ENCODE peak calls at places on chromosomes 13 and 19, in nine cellular contexts. R is GM23248, C is fibroblast of lung, M is astrocyte, A is mesendoderm, K is NT2/D1, O is adipocyte, W is neural progenitor cell, F is H9. B is an unnamed sample. For H3K4me1, the result is how much of the 10 kb centered on the place peaks cover.

GRCh38 chr13:42275506-42275905 is 3.6 kb downstream of the AKAP11 start:
- DNase-seq in R (no peak), C (no peak), M (no peak), A (no peak), K (no peak), O (no peak), W (no peak), F (no peak), B (peak)

GRCh38 chr13:99303863-99304521 is 3.2 kb downstream of the GPR183 start:
- DNase-seq in R (no peak), C (peak), M (no peak), A (no peak), K (no peak), O (no peak), W (no peak), F (no peak), B (no peak)

GRCh38 chr13:107545946-107546502 is 669.3 kb downstream of the LIG4 start:
- DNase-seq in R (no peak), C (no peak), M (no peak), A (no peak), K (no peak), O (no peak), W (no peak), F (no peak), B (no peak)

GRCh38 chr19:13965377-13965896 is 13.1 kb downstream of the DCAF15 start:
- DNase-seq in R (no peak), C (no peak), M (no peak), A (no peak), K (no peak), O (no peak), W (no peak), F (peak), B (no peak)

GRCh38 chr19:4939466-4939865 is 29.4 kb upstream of the KDM4B start:
- DNase-seq in R (no peak), C (no peak), M (no peak), A (no peak), K (no peak), O (no peak), W (no peak), F (no peak), B (no peak)

GRCh38 chr13:81442904-81443303 is 1102.0 kb upstream of the SPRY2 start:
- DNase-seq in R (no peak), C (no peak), M (no peak), A (no peak), K (no peak), O (no peak), W (no peak), F (no peak), B (no peak)

GRCh38 chr13:100128373-100128772 is 39.5 kb downstream of the PCCA start:
- DNase-seq in R (peak), C (peak), M (peak), A (no peak), K (no peak), O (no peak), W (no peak), F (no peak), B (no peak)

GRCh38 chr13:53045110-53045509 is 16.5 kb downstream of the OLFM4 start:
- DNase-seq in R (no peak), C (no peak), M (no peak), A (no peak), K (no peak), O (no peak), W (no peak), F (no peak), B (no peak)

GRCh38 chr19:7535993-7536685 is 622 bp downstream of the PNPLA6 start:
- DNase-seq in R (no peak), C (no peak), M (no peak), A (no peak), K (no peak), O (no peak), W (no peak), F (peak), B (peak)

GRCh38 chr19:3868770-3869456 is at the start of gene ZFR2:
- DNase-seq in R (no peak), C (no peak), M (no peak), A (peak), K (peak), O (no peak), W (peak), F (peak), B (peak)

GRCh38 chr19:13428352-13428751 is 77.9 kb downstream of the CACNA1A start:
- DNase-seq in R (peak), C (peak), M (no peak), A (peak), K (no peak), O (peak), W (no peak), F (peak), B (peak)

GRCh38 chr19:31135841-31136240 is 213.4 kb downstream of the TSHZ3 start:
- DNase-seq in R (peak), C (peak), M (peak), A (no peak), K (no peak), O (peak), W (no peak), F (no peak), B (no peak)

GRCh38 chr19:30076751-30077670 is 135.0 kb downstream of the URI1 start:
- DNase-seq in R (no peak), C (no peak), M (no peak), A (no peak), K (no peak), O (no peak), W (no peak), F (no peak), B (peak)

GRCh38 chr13:23427342-23428182 is 5.9 kb downstream of the SACS start:
- DNase-seq in R (peak), C (peak), M (peak), A (no peak), K (no peak), O (peak), W (no peak), F (no peak), B (no peak)

GRCh38 chr19:34926685-34927375 is at the start of gene ZNF30:
- DNase-seq in R (peak), C (peak), M (peak), A (peak), K (peak), O (peak), W (peak), F (peak), B (peak)

GRCh38 chr13:113647351-113648217 is 10.4 kb downstream of the ATP4B start:
- DNase-seq in R (peak), C (peak), M (peak), A (no peak), K (no peak), O (peak), W (no peak), F (no peak), B (no peak)

GRCh38 chr13:45205124-45205523 is 4.3 kb upstream of the KCTD4 start:
- DNase-seq in R (no peak), C (no peak), M (no peak), A (no peak), K (no peak), O (no peak), W (no peak), F (no peak), B (no peak)

GRCh38 chr13:112779856-112780604 is 90.2 kb downstream of the ATP11A start:
- DNase-seq in R (peak), C (peak), M (peak), A (peak), K (no peak), O (peak), W (no peak), F (no peak), B (no peak)

GRCh38 chr13:91142572-91142971 is 204.9 kb upstream of the MIR17HG start:
- DNase-seq in R (peak), C (peak), M (peak), A (no peak), K (no peak), O (peak), W (no peak), F (no peak), B (no peak)

DNA sequence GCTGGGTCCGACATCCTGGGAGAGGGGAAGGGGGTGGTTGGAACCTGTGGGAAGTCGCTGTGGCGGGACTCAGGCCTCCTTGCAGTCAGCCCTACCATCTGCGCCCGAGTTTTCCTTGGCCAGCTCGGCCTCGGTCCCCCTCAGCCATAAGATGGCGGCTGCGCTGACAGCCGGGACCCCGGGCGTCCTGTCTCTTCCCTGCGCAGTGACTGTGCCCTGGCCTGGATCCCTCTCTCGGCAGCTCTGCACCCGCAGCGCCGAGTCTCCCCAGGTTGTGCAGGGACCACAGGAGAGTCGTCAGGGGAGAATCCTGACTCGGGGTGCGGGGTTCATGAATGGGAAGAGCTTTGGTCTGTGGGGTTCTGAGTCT is 345 bp downstream of the ZNF257 start:
- DNase-seq in R (peak), C (no peak), M (no peak), A (no peak), K (no peak), O (no peak), W (no peak), F (no peak), B (peak)
- H3K9ac ChIP-seq in R (peak), C (peak), M (no peak), A (no peak), K (peak), O (no peak), W (no peak), F (no peak), B (peak)

GRCh38 chr13:97264663-97265062 is 42.5 kb downstream of the MBNL2 start:
- DNase-seq in R (no peak), C (no peak), M (no peak), A (no peak), K (no peak), O (no peak), W (no peak), F (no peak), B (no peak)

GRCh38 chr13:97267418-97268059 is 45.4 kb downstream of the MBNL2 start:
- DNase-seq in R (no peak), C (peak), M (no peak), A (peak), K (no peak), O (no peak), W (peak), F (peak), B (no peak)

GRCh38 chr13:97268772-97269171 is 46.6 kb downstream of the MBNL2 start:
- DNase-seq in R (no peak), C (no peak), M (no peak), A (peak), K (no peak), O (no peak), W (no peak), F (peak), B (no peak)

GRCh38 chr13:97266734-97267417 is 44.7 kb downstream of the MBNL2 start:
- DNase-seq in R (no peak), C (peak), M (peak), A (peak), K (no peak), O (no peak), W (peak), F (no peak), B (no peak)

GRCh38 chr13:97266328-97266727 is 44.2 kb downstream of the MBNL2 start:
- DNase-seq in R (no peak), C (peak), M (peak), A (peak), K (no peak), O (no peak), W (peak), F (peak), B (no peak)
- H3K4me1 ChIP-seq in R (under half), C (under half), M (under half), A (under half), K (under half), O (under half), W (under half), F (under half), B (under half)

GRCh38 chr19:956747-957451 is 27.2 kb upstream of the WDR18 start:
- DNase-seq in R (peak), C (peak), M (peak), A (peak), K (peak), O (peak), W (peak), F (peak), B (no peak)

GRCh38 chr19:953501-954271 is 27.9 kb downstream of the ARID3A start:
- DNase-seq in R (no peak), C (no peak), M (no peak), A (peak), K (no peak), O (no peak), W (peak), F (peak), B (no peak)

GRCh38 chr19:954272-954671 is 28.4 kb downstream of the ARID3A start:
- DNase-seq in R (no peak), C (no peak), M (no peak), A (peak), K (no peak), O (no peak), W (no peak), F (no peak), B (no peak)

GRCh38 chr19:954672-955494 is 29.0 kb downstream of the ARID3A start:
- DNase-seq in R (no peak), C (no peak), M (no peak), A (peak), K (no peak), O (no peak), W (peak), F (no peak), B (peak)

DNA sequence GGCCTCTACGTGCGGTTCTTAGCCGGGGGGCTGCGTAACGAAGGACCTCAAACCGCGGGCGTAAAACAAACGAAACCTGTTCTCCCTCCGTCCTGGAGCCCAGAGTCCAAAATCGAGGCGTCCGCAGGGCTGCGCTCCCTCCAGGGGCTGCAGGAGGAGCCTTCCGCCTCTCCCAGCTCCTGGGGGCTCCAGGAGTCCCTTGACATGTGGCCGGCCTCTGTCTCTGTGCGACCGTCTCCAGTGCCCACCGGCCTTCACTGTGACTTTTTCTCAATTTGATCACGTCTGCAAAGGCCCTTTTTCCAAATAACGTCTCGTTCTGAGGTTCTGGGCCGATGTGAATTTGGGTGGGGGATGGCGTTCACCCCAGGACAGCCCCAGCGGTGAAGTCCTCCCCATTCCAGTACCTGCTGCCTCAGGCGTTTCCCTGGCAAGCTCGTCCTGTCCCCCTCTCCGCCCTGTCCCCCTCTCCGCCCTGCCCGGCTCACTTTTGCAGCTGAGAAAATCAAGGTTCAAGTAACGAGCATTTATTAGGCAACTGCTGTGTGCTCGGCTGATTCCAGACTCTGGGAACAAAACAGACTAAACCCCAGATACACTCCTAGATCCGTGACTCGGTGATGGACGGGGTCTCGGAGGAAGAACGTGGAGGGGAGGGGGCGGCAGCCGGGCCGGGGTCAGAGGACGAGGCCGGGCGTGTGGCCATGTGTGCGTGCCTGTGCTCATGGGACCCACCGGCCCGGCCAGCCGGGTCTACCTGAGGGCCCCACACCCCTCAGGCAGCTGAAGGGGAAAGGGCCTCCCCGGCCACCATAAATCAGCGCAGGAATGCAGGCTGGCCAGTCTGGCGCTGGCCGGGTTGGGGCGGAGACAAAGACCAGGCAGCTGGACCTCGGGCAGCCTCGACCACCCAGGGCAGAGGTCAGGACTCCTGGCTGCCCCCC is 28.1 kb upstream of the WDR18 start:
- DNase-seq in R (no peak), C (no peak), M (no peak), A (peak), K (no peak), O (no peak), W (peak), F (peak), B (no peak)
- H3K9ac ChIP-seq in R (no peak), C (no peak), M (no peak), A (peak), K (peak), O (no peak), W (no peak), F (no peak), B (no peak)

GRCh38 chr13:21964686-21965085 is 293.8 kb downstream of the FGF9 start:
- DNase-seq in R (peak), C (no peak), M (no peak), A (no peak), K (no peak), O (no peak), W (no peak), F (no peak), B (no peak)
- H3K4me1 ChIP-seq in R (under half), C (under half), M (under half), A (under half), K (under half), O (under half), W (under half), F (under half), B (under half)

GRCh38 chr19:18610556-18611326 is 1.9 kb upstream of the TMEM59L start:
- DNase-seq in R (no peak), C (no peak), M (no peak), A (no peak), K (no peak), O (no peak), W (peak), F (peak), B (no peak)
- H3K9ac ChIP-seq in R (no peak), C (no peak), M (no peak), A (peak), K (peak), O (peak), W (no peak), F (no peak), B (no peak)

GRCh38 chr13:110268061-110268460 is 38.9 kb downstream of the COL4A1 start:
- DNase-seq in R (no peak), C (no peak), M (no peak), A (no peak), K (no peak), O (no peak), W (no peak), F (no peak), B (no peak)
- H3K4me1 ChIP-seq in R (under half), C (under half), M (under half), A (under half), K (under half), O (under half), W (half or more), F (under half), B (under half)

GRCh38 chr19:42113641-42114348 is 18.5 kb downstream of the POU2F2 start:
- DNase-seq in R (peak), C (peak), M (peak), A (peak), K (peak), O (peak), W (no peak), F (peak), B (peak)
- H3K9ac ChIP-seq in R (peak), C (no peak), M (peak), A (no peak), K (no peak), O (peak), W (no peak), F (no peak), B (peak)